ENCODE peak calls at places on chromosomes 1 and 21, in five cellular contexts. T is GM23338, B is HCT116, M is endothelial cell of umbilical vein, A is esophagus muscularis mucosa. H is an unnamed sample.

GRCh38 chr1:201461783-201462441 is 7.1 kb downstream of the PHLDA3 start:
- DNase-seq in T (no peak), M (peak; percentile 61), B (peak; percentile 68), A (no peak), H (peak; percentile 71)

GRCh38 chr1:232143315-232143886 is 486.5 kb downstream of the SIPA1L2 start:
- DNase-seq in M (no peak), T (peak; percentile 53), B (no peak), A (no peak), H (no peak)

GRCh38 chr1:43546388-43547100 is 15.9 kb downstream of the PTPRF start:
- DNase-seq in B (no peak), T (no peak), A (no peak), M (no peak), H (no peak)

GRCh38 chr1:198749279-198749678 is 110.4 kb downstream of the PTPRC start:
- DNase-seq in B (no peak), T (no peak), A (no peak), M (no peak), H (no peak)

GRCh38 chr1:14113841-14114567 is 414.0 kb downstream of the PRDM2 start:
- DNase-seq in M (no peak), B (no peak), A (no peak), T (peak; percentile 93), H (no peak)

GRCh38 chr1:147246910-147247655 is 4.6 kb downstream of the CHD1L start:
- DNase-seq in T (no peak), B (no peak), A (peak; percentile 82), M (no peak), H (no peak)

GRCh38 chr1:183800449-183800848 is 4.5 kb upstream of the RGL1 start:
- DNase-seq in A (no peak), T (no peak), B (no peak), M (no peak), H (no peak)

GRCh38 chr1:34331527-34331926 is 154.8 kb downstream of the C1orf94 start:
- DNase-seq in T (no peak), A (no peak), B (no peak), M (no peak), H (no peak)

GRCh38 chr21:44973598-44973997 is 33.8 kb downstream of the SLX9 start:
- DNase-seq in B (no peak), M (no peak), T (no peak), A (no peak), H (no peak)

GRCh38 chr1:203628997-203629508 is 2.4 kb downstream of the ATP2B4 start:
- DNase-seq in M (peak; percentile 55), B (no peak), A (no peak), T (no peak), H (no peak)

GRCh38 chr1:206066479-206067171 is 13.7 kb downstream of the RHEX start:
- DNase-seq in T (no peak), B (no peak), M (no peak), A (no peak), H (no peak)

GRCh38 chr1:27430903-27431653 is 38.7 kb downstream of the GPR3 start:
- DNase-seq in A (no peak), B (no peak), M (peak; percentile 77), T (no peak), H (no peak)

GRCh38 chr1:27436204-27437159 is 44.1 kb downstream of the GPR3 start:
- DNase-seq in T (no peak), B (peak; percentile 3), M (peak; percentile 69), A (no peak), H (peak; percentile 43)

GRCh38 chr1:27439150-27439549 is 46.7 kb downstream of the GPR3 start:
- DNase-seq in B (no peak), A (no peak), T (no peak), M (no peak), H (no peak)

GRCh38 chr1:27438621-27439061 is 46.2 kb downstream of the GPR3 start:
- DNase-seq in B (no peak), T (no peak), M (no peak), A (no peak), H (no peak)

GRCh38 chr1:27435566-27436203 is 43.3 kb downstream of the GPR3 start:
- DNase-seq in B (no peak), M (no peak), T (no peak), A (no peak), H (no peak)
- TF ChIP-seq POLR2AphosphoS5 in B (no peak), M (no peak), T (no peak), A (peak; percentile 42), H (no peak)

GRCh38 chr1:241270016-241270415 is 87.0 kb downstream of the RGS7 start:
- DNase-seq in T (no peak), A (no peak), M (no peak), B (no peak), H (no peak)

GRCh38 chr1:241265428-241265827 is 91.6 kb downstream of the RGS7 start:
- DNase-seq in A (no peak), B (no peak), T (no peak), M (no peak), H (no peak)

GRCh38 chr1:241271427-241271826 is 85.6 kb downstream of the RGS7 start:
- DNase-seq in B (no peak), M (no peak), T (no peak), A (no peak), H (no peak)

GRCh38 chr1:241266121-241266520 is 90.9 kb downstream of the RGS7 start:
- DNase-seq in T (no peak), A (no peak), M (no peak), B (no peak), H (no peak)

DNA sequence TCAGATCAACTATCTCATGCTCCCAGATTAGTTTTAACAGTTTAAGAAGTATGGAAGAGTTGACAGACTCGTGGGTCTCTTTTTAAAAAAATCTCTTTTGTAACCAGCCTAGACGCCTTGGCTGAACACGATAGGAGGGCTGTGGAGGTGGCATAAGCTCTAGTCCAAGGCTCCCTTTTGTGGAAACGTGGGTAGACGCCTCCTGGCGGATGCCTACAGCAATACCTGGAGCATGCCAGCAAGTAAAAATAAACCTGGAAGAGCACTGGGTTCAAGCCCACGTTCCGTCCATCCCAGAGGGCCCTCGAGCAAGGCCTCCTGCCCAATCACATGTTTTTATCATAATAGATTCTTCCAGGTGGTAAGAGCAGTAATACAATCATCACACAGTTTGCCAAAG is 87.9 kb downstream of the RGS7 start:
- DNase-seq in A (no peak), T (peak; percentile 57), B (no peak), M (no peak), H (no peak)
- TF ChIP-seq CTCF in A (no peak), T (peak; percentile 60), B (no peak), M (no peak), H (peak; percentile 28)

GRCh38 chr1:235087906-235088305 is 40.7 kb downstream of the TOMM20 start:
- DNase-seq in T (no peak), B (no peak), M (no peak), A (no peak), H (no peak)

GRCh38 chr1:235088440-235088839 is 40.2 kb downstream of the TOMM20 start:
- DNase-seq in A (no peak), T (no peak), M (no peak), B (no peak), H (no peak)

GRCh38 chr1:235078927-235079381 is 49.7 kb downstream of the TOMM20 start:
- DNase-seq in M (no peak), A (no peak), B (peak; percentile 33), T (no peak), H (no peak)

GRCh38 chr1:235079443-235079967 is 49.1 kb downstream of the TOMM20 start:
- DNase-seq in T (no peak), A (no peak), M (peak; percentile 56), B (peak; percentile 92), H (no peak)

DNA sequence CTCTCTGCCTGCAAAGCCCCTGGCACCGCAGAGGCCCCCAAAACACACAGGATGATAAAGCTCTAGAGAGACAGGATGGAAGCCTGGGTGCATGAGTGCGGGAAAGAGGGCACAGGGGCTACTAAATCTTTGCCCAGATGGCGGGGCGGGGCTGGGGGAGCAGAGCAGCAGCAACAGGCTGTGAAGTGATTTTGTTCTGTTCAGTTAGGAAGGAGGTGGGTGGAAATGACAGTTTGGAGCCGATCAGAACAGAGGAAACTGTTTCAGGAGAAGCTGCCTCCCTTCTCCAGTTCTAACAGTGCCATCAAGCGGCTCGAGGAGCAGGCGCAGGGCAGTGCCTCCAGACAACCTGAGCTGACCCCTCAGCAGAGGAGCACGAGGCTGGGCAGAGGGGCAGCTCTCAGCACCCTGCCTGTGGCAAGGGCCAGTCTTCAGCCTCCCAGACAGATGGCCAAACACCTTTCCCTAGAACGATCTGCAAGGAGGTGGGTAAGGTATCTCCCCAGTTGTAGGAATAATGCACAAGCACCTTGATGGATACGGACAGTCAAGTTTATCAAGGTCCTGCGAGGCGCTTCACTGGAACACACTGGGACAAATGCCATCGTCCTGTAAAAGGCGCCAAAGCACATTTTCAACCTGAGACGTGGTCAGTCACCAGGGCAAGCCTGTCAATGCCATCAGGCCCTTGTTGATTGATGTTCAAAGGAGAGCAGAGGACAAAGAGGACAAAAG is 44.9 kb downstream of the TOMM20 start:
- DNase-seq in B (peak; percentile 58), M (peak; percentile 95), T (peak; percentile 89), A (peak; percentile 94), H (no peak)
- TF ChIP-seq POLR2AphosphoS5 in B (no peak), M (no peak), T (no peak), A (peak; percentile 73), H (peak; percentile 84)

GRCh38 chr1:93749894-93750301 is 68.3 kb upstream of the BCAR3 start:
- DNase-seq in M (peak; percentile 15), A (no peak), B (peak; percentile 18), T (peak; percentile 70), H (no peak)
- TF ChIP-seq CTCF in M (peak; percentile 3), A (no peak), B (peak; percentile 12), T (peak; percentile 47), H (peak; percentile 37)

GRCh38 chr1:6260961-6261614 is at the start of gene GPR153:
- DNase-seq in B (no peak), T (peak; percentile 71), M (peak; percentile 15), A (no peak), H (no peak)
- TF ChIP-seq POLR2AphosphoS5 in B (no peak), T (no peak), M (peak; percentile 38), A (no peak), H (no peak)

H was measured in Panc1.